ENCODE peak calls at places on chromosomes 2 and 18, in seven cellular contexts. Q is iPS-NIHi11; R is HTR-8/SVneo; W is HS-5; L is effector CD4-positive, alpha-beta T cell; N is AML-193; G is NCI-H1092. M is an unnamed sample.
A peak's percentile ranks its signal among the peaks of the same experiment; 100 is the strongest.

GRCh38 chr2:239544141-239544800 is 143.5 kb upstream of the HDAC4 start:
- DNase-seq in Q (no peak), R (no peak), W (no peak), L (no peak), N (no peak), G (no peak), M (no peak)

GRCh38 chr18:25503567-25504081 is 151.7 kb upstream of the ZNF521 start:
- DNase-seq in Q (peak; percentile 63), R (peak; percentile 4), W (peak; percentile 34), L (no peak), N (no peak), G (no peak), M (peak; percentile 47)

GRCh38 chr2:46806526-46806925 is 109.1 kb downstream of the MCFD2 start:
- DNase-seq in Q (no peak), R (no peak), W (peak; percentile 71), L (no peak), N (no peak), G (no peak), M (no peak)

GRCh38 chr2:224586127-224586702 is 1.1 kb upstream of the CUL3 start:
- DNase-seq in Q (no peak), R (no peak), W (no peak), L (no peak), N (peak; percentile 67), G (no peak), M (peak; percentile 74)

GRCh38 chr2:78992451-78992806 is 33.1 kb upstream of the REG3G start:
- DNase-seq in Q (peak; percentile 76), R (peak; percentile 28), W (no peak), L (no peak), N (no peak), G (no peak), M (no peak)

GRCh38 chr2:47724221-47724981 is 58.5 kb upstream of the MSH6 start:
- DNase-seq in Q (peak; percentile 19), R (no peak), W (no peak), L (no peak), N (no peak), G (no peak), M (peak; percentile 94)

GRCh38 chr2:106771811-106772210 is 114.2 kb downstream of the ST6GAL2 start:
- DNase-seq in Q (no peak), R (no peak), W (no peak), L (no peak), N (no peak), G (no peak), M (no peak)

GRCh38 chr18:11963991-11964484 is 17.3 kb upstream of the IMPA2 start:
- DNase-seq in Q (no peak), R (no peak), W (no peak), L (no peak), N (no peak), G (no peak), M (no peak)

GRCh38 chr2:184558713-184559464 is 39.4 kb upstream of the ZNF804A start:
- DNase-seq in Q (no peak), R (no peak), W (peak; percentile 18), L (no peak), N (no peak), G (no peak), M (no peak)

GRCh38 chr2:159557437-159558034 is 58.8 kb downstream of the BAZ2B start:
- DNase-seq in Q (peak; percentile 13), R (peak; percentile 10), W (no peak), L (no peak), N (peak; percentile 56), G (no peak), M (peak; percentile 38)

GRCh38 chr2:204116154-204116792 is 179.7 kb downstream of the ICOS start:
- DNase-seq in Q (no peak), R (no peak), W (no peak), L (no peak), N (no peak), G (no peak), M (no peak)

GRCh38 chr2:29293830-29294438 is 178.7 kb downstream of the CLIP4 start:
- DNase-seq in Q (peak; percentile 83), R (peak; percentile 30), W (no peak), L (no peak), N (no peak), G (no peak), M (peak; percentile 14)

GRCh38 chr2:120579916-120580685 is 155.6 kb upstream of the GLI2 start:
- DNase-seq in Q (no peak), R (no peak), W (no peak), L (no peak), N (no peak), G (no peak), M (no peak)

GRCh38 chr2:8729939-8730338 is 48.1 kb downstream of the ID2 start:
- DNase-seq in Q (no peak), R (no peak), W (no peak), L (no peak), N (no peak), G (no peak), M (no peak)

GRCh38 chr18:76353046-76353445 is 142.0 kb downstream of the ZNF516 start:
- DNase-seq in Q (no peak), R (no peak), W (no peak), L (no peak), N (no peak), G (no peak), M (no peak)

GRCh38 chr2:127157651-127158460 is 50.9 kb upstream of the BIN1 start:
- DNase-seq in Q (peak; percentile 79), R (no peak), W (no peak), L (no peak), N (no peak), G (no peak), M (no peak)

GRCh38 chr2:242020196-242021004 is 150.9 kb downstream of the RTP5 start:
- DNase-seq in Q (no peak), R (no peak), W (no peak), L (no peak), N (no peak), G (peak; percentile 10), M (peak; percentile 59)

GRCh38 chr2:96315005-96315399 is 9.7 kb upstream of the SNRNP200 start:
- DNase-seq in Q (no peak), R (no peak), W (no peak), L (no peak), N (no peak), G (no peak), M (no peak)

GRCh38 chr18:26804474-26804873 is 61.0 kb downstream of the AQP4 start:
- DNase-seq in Q (peak; percentile 32), R (no peak), W (no peak), L (no peak), N (no peak), G (no peak), M (no peak)

GRCh38 chr2:31125918-31126695 is 12.1 kb downstream of the GALNT14 start:
- DNase-seq in Q (no peak), R (no peak), W (peak; percentile 34), L (no peak), N (no peak), G (no peak), M (no peak)

GRCh38 chr2:16462965-16463364 is 202.7 kb downstream of the CYRIA start:
- DNase-seq in Q (no peak), R (no peak), W (no peak), L (no peak), N (no peak), G (no peak), M (no peak)

GRCh38 chr18:7388752-7389151 is 157.9 kb downstream of the LRRC30 start:
- DNase-seq in Q (no peak), R (no peak), W (no peak), L (no peak), N (no peak), G (peak; percentile 19), M (no peak)

GRCh38 chr2:186894478-186894877 is 45.5 kb upstream of the ZSWIM2 start:
- DNase-seq in Q (no peak), R (no peak), W (no peak), L (no peak), N (no peak), G (no peak), M (no peak)

GRCh38 chr2:226796840-226797288 is 2.8 kb downstream of the IRS1 start:
- DNase-seq in Q (peak; percentile 35), R (no peak), W (no peak), L (no peak), N (no peak), G (no peak), M (no peak)

GRCh38 chr2:172710584-172711024 is 25.0 kb upstream of the RAPGEF4 start:
- DNase-seq in Q (peak; percentile 63), R (peak; percentile 55), W (peak; percentile 72), L (peak; percentile 19), N (peak; percentile 54), G (peak; percentile 20), M (peak; percentile 67)

GRCh38 chr18:2716394-2717326 is 61.1 kb downstream of the SMCHD1 start:
- DNase-seq in Q (no peak), R (no peak), W (no peak), L (no peak), N (no peak), G (no peak), M (no peak)